ENCODE peak calls at places on chromosomes 7 and 10, in six cellular contexts. One of them, this sample, is unnamed.

GRCh38 chr7:102890292-102890970 is 22.4 kb upstream of the LRRC17 start:
- DNase-seq in suprapubic skin: no peak
- DNase-seq in body of pancreas: no peak
- DNase-seq in ovary: no peak
- DNase-seq in Peyer's patch: no peak
- DNase-seq in A549: no peak
- DNase-seq in this sample: no peak

GRCh38 chr7:18087687-18088078 is 60.0 kb upstream of the PRPS1L1 start:
- DNase-seq in body of pancreas: no peak
- DNase-seq in Peyer's patch: no peak
- DNase-seq in A549: no peak
- DNase-seq in suprapubic skin: no peak
- DNase-seq in ovary: no peak
- DNase-seq in this sample: no peak

GRCh38 chr10:101780818-101781654 is 2.2 kb downstream of the NPM3 start:
- DNase-seq in ovary: peak; percentile 71
- DNase-seq in Peyer's patch: peak; percentile 80
- DNase-seq in body of pancreas: peak; percentile 62
- DNase-seq in suprapubic skin: peak; percentile 65
- DNase-seq in A549: peak; percentile 95
- DNase-seq in this sample: peak; percentile 63

GRCh38 chr10:30818010-30818660 is 188.6 kb upstream of the LYZL2 start:
- DNase-seq in Peyer's patch: no peak
- DNase-seq in ovary: peak; percentile 58
- DNase-seq in body of pancreas: peak; percentile 54
- DNase-seq in A549: no peak
- DNase-seq in suprapubic skin: no peak
- DNase-seq in this sample: peak; percentile 98

GRCh38 chr10:45376364-45376801 is 2.4 kb downstream of the ALOX5 start:
- DNase-seq in body of pancreas: no peak
- DNase-seq in A549: no peak
- DNase-seq in ovary: no peak
- DNase-seq in Peyer's patch: no peak
- DNase-seq in suprapubic skin: no peak
- DNase-seq in this sample: no peak

GRCh38 chr7:49980414-49980813 is 112.6 kb downstream of the ZPBP start:
- DNase-seq in suprapubic skin: no peak
- DNase-seq in body of pancreas: no peak
- DNase-seq in Peyer's patch: no peak
- DNase-seq in ovary: no peak
- DNase-seq in A549: no peak
- DNase-seq in this sample: no peak

GRCh38 chr7:22649686-22650085 is 77.3 kb upstream of the IL6 start:
- DNase-seq in Peyer's patch: no peak
- DNase-seq in suprapubic skin: no peak
- DNase-seq in ovary: no peak
- DNase-seq in body of pancreas: no peak
- DNase-seq in A549: no peak
- DNase-seq in this sample: no peak

GRCh38 chr10:28652703-28653102 is 24.6 kb upstream of the BAMBI start:
- DNase-seq in A549: no peak
- DNase-seq in ovary: no peak
- DNase-seq in body of pancreas: no peak
- DNase-seq in suprapubic skin: no peak
- DNase-seq in Peyer's patch: no peak
- DNase-seq in this sample: no peak

GRCh38 chr7:90272242-90272641 is 27.3 kb downstream of the CFAP69 start:
- DNase-seq in suprapubic skin: no peak
- DNase-seq in Peyer's patch: no peak
- DNase-seq in ovary: no peak
- DNase-seq in body of pancreas: no peak
- DNase-seq in A549: no peak
- DNase-seq in this sample: no peak

GRCh38 chr7:117997862-117998825 is 124.9 kb upstream of the CTTNBP2 start:
- DNase-seq in body of pancreas: no peak
- DNase-seq in A549: no peak
- DNase-seq in ovary: no peak
- DNase-seq in Peyer's patch: no peak
- DNase-seq in suprapubic skin: no peak
- DNase-seq in this sample: no peak

GRCh38 chr7:130896051-130896881 is 162.3 kb upstream of the KLF14 start:
- DNase-seq in Peyer's patch: no peak
- DNase-seq in ovary: no peak
- DNase-seq in body of pancreas: no peak
- DNase-seq in A549: no peak
- DNase-seq in suprapubic skin: no peak
- DNase-seq in this sample: no peak

GRCh38 chr10:32005050-32005449 is 51.2 kb downstream of the KIF5B start:
- DNase-seq in body of pancreas: peak; percentile 43
- DNase-seq in ovary: no peak
- DNase-seq in suprapubic skin: no peak
- DNase-seq in A549: peak; percentile 39
- DNase-seq in Peyer's patch: peak; percentile 67
- DNase-seq in this sample: peak; percentile 24

GRCh38 chr10:77641788-77642397 is 4.3 kb upstream of the KCNMA1 start:
- DNase-seq in A549: peak; percentile 75
- DNase-seq in body of pancreas: peak; percentile 87
- DNase-seq in Peyer's patch: peak; percentile 86
- DNase-seq in ovary: no peak
- DNase-seq in suprapubic skin: no peak
- DNase-seq in this sample: peak; percentile 66

GRCh38 chr10:69486922-69487730 is 35.9 kb downstream of the TSPAN15 start:
- DNase-seq in suprapubic skin: no peak
- DNase-seq in Peyer's patch: no peak
- DNase-seq in body of pancreas: no peak
- DNase-seq in A549: no peak
- DNase-seq in ovary: no peak
- DNase-seq in this sample: peak; percentile 100

GRCh38 chr7:114988755-114989154 is 66.9 kb downstream of the MDFIC start:
- DNase-seq in ovary: peak; percentile 50
- DNase-seq in A549: peak; percentile 18
- DNase-seq in Peyer's patch: no peak
- DNase-seq in body of pancreas: peak; percentile 35
- DNase-seq in suprapubic skin: no peak
- DNase-seq in this sample: peak; percentile 34

GRCh38 chr10:3987142-3987974 is 202.3 kb upstream of the KLF6 start:
- DNase-seq in ovary: no peak
- DNase-seq in body of pancreas: no peak
- DNase-seq in suprapubic skin: no peak
- DNase-seq in Peyer's patch: no peak
- DNase-seq in A549: no peak
- DNase-seq in this sample: no peak

GRCh38 chr10:73812662-73813061 is 1.3 kb upstream of the NDST2 start:
- DNase-seq in Peyer's patch: no peak
- DNase-seq in A549: no peak
- DNase-seq in suprapubic skin: no peak
- DNase-seq in ovary: no peak
- DNase-seq in body of pancreas: no peak
- DNase-seq in this sample: no peak

GRCh38 chr7:63205136-63205535 is 793.5 kb upstream of the ZNF722 start:
- DNase-seq in body of pancreas: no peak
- DNase-seq in A549: no peak
- DNase-seq in ovary: no peak
- DNase-seq in Peyer's patch: no peak
- DNase-seq in suprapubic skin: no peak
- DNase-seq in this sample: no peak

GRCh38 chr10:68154211-68154497 is 44.9 kb downstream of the MYPN start:
- DNase-seq in ovary: peak; percentile 73
- DNase-seq in body of pancreas: peak; percentile 31
- DNase-seq in suprapubic skin: no peak
- DNase-seq in Peyer's patch: no peak
- DNase-seq in A549: no peak
- DNase-seq in this sample: peak; percentile 19

GRCh38 chr7:131111081-131111576 is 216.5 kb upstream of the MKLN1 start:
- DNase-seq in A549: peak; percentile 55
- DNase-seq in Peyer's patch: no peak
- DNase-seq in ovary: no peak
- DNase-seq in body of pancreas: peak; percentile 62
- DNase-seq in suprapubic skin: no peak
- DNase-seq in this sample: no peak

GRCh38 chr7:147586526-147586925 is 1004.0 kb upstream of the C7orf33 start:
- DNase-seq in suprapubic skin: no peak
- DNase-seq in Peyer's patch: no peak
- DNase-seq in ovary: no peak
- DNase-seq in A549: no peak
- DNase-seq in body of pancreas: no peak
- DNase-seq in this sample: no peak

GRCh38 chr7:106623846-106624245 is 37.1 kb downstream of the CCDC71L start:
- DNase-seq in A549: peak; percentile 17
- DNase-seq in body of pancreas: no peak
- DNase-seq in Peyer's patch: no peak
- DNase-seq in ovary: no peak
- DNase-seq in suprapubic skin: no peak
- DNase-seq in this sample: no peak

GRCh38 chr10:24958701-24959392 is 6.4 kb upstream of the PRTFDC1 start:
- DNase-seq in suprapubic skin: no peak
- DNase-seq in ovary: no peak
- DNase-seq in Peyer's patch: no peak
- DNase-seq in body of pancreas: peak; percentile 30
- DNase-seq in A549: no peak
- DNase-seq in this sample: no peak

DNA sequence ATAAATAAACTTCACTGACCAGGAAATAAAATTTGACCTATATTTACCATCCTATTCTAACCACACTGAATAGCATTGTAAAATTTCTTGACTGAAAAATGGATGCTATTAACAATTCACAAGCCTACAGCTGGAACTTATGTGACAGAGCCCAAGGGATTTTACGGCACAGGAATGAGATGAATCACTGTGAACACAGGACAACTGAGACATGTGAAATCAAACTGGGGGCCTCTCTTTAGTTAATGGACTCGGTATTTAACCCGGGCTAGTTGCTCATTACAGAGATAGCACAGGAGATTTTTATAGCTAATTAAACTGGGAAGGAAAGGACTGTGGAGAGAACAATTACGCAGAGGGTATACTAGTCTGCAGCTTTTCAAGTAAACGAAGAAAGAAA is 100.6 kb downstream of the MICU1 start:
- DNase-seq in A549: peak; percentile 9
- DNase-seq in suprapubic skin: no peak
- DNase-seq in Peyer's patch: no peak
- DNase-seq in body of pancreas: no peak
- DNase-seq in ovary: no peak
- DNase-seq in this sample: no peak
- H3K27ac ChIP-seq in A549: peak overlapping the region; percentile 75
- H3K27ac ChIP-seq in suprapubic skin: no peak overlapping the region
- H3K27ac ChIP-seq in Peyer's patch: no peak overlapping the region
- H3K27ac ChIP-seq in body of pancreas: no peak overlapping the region
- H3K27ac ChIP-seq in ovary: no peak overlapping the region
- H3K27ac ChIP-seq in this sample: no peak overlapping the region

DNA sequence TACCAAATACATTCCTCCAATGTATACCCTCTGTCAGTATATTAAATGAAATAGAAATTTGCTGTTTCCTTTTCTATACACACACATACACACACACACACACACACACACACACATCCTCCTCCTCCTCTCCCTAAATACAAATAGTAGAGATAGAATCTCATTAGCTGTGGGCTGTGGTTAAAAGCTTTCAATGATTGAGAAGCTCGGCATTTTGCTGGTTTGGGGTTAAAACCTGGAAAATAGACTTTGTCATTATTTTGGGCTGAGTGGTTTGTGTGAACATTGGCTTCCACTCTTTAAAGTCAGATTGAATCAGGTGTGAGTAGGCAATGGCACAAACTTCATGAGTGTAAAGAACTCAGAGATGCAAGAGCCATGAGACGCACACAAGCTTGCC is 596.0 kb downstream of the XPNPEP1 start:
- DNase-seq in ovary: no peak
- DNase-seq in suprapubic skin: no peak
- DNase-seq in A549: no peak
- DNase-seq in body of pancreas: no peak
- DNase-seq in Peyer's patch: no peak
- DNase-seq in this sample: no peak
- TF ChIP-seq POLR2A in ovary: no peak
- TF ChIP-seq POLR2A in suprapubic skin: no peak
- TF ChIP-seq POLR2A in A549: no peak
- TF ChIP-seq POLR2A in body of pancreas: no peak
- TF ChIP-seq POLR2A in Peyer's patch: no peak
- TF ChIP-seq POLR2A in this sample: no peak

DNA sequence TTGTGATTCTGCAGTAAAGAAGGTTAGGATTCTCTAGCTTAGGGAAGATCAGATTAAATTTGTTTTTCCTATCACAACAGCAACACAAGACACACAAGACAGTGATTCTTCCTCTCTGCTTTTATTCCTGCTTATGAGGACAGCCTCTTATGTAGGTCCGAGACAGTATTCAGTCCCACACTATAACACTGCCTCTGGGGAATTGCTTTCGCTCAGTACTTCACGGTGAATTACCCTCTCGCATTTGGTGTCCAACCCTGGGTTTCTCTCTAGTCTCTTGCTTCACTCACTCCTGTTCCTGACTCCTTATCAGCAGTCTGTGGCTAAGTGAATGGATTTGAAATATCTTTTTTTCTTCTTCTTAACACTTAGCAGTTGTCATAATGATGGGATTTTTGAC is 1.7 kb downstream of the HIF1AN start:
- DNase-seq in A549: no peak
- DNase-seq in ovary: no peak
- DNase-seq in Peyer's patch: no peak
- DNase-seq in body of pancreas: no peak
- DNase-seq in suprapubic skin: no peak
- DNase-seq in this sample: no peak
- H3K4me3 ChIP-seq in A549: no peak overlapping the region
- H3K4me3 ChIP-seq in ovary: no peak overlapping the region
- H3K4me3 ChIP-seq in Peyer's patch: no peak overlapping the region
- H3K4me3 ChIP-seq in body of pancreas: no peak overlapping the region
- H3K4me3 ChIP-seq in suprapubic skin: no peak overlapping the region
- H3K4me3 ChIP-seq in this sample: no peak overlapping the region

DNA sequence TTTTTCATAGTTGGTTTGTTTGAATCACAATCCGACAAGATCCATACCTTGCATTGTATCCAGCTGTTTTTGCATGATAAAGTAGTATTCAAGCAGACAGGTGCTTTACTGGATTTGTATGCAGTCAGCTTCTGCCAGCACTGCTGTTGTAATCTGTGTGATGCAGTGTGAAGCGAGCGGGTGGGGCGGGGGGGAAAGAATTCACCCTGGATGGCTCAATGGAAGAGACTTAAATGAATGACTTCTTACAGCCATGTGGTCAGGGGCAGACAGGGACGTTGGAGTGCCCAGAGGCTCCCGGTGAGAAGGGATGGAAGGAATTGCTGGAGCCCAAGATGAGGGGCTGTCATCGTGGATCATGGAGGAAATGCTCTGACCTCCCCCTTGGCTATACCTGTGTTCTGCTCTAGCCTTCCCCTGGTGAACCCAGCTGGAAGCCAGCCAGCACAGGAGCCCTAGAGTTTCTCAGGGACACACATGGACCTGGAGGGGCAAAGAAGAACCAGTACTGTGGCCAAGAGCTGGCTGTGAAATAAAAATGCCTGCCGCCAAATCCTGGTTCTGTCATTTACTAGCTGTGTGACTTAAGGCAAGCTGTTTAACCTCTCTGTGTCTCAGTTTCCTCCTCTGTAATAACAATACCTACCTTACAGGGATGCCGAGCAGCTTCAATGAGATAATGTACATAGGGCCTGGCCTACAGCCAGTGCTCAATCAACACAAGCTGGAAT is 14.1 kb downstream of the NFE2L3 start:
- DNase-seq in Peyer's patch: no peak
- DNase-seq in suprapubic skin: no peak
- DNase-seq in body of pancreas: no peak
- DNase-seq in ovary: no peak
- DNase-seq in A549: no peak
- DNase-seq in this sample: no peak
- H3K27ac ChIP-seq in Peyer's patch: peak overlapping the region; percentile 51
- H3K27ac ChIP-seq in suprapubic skin: peak overlapping the region; percentile 11
- H3K27ac ChIP-seq in body of pancreas: no peak overlapping the region
- H3K27ac ChIP-seq in ovary: no peak overlapping the region
- H3K27ac ChIP-seq in A549: no peak overlapping the region
- H3K27ac ChIP-seq in this sample: no peak overlapping the region

This sample was measured in thyroid gland.